ENCODE peak calls at places on chromosomes 7 and 10, in five cellular contexts. V is dorsolateral prefrontal cortex, S is right cardiac atrium, D is iPS DF 6.9, Q is cardiac muscle cell. G is an unnamed sample.

GRCh38 chr10:131577786-131578471 is 266.4 kb upstream of the TCERG1L start:
- DNase-seq in Q (no peak), S (no peak), D (no peak), V (no peak), G (no peak)

GRCh38 chr10:76287856-76288255 is 856.4 kb downstream of the LRMDA start:
- DNase-seq in Q (no peak), V (no peak), S (no peak), D (no peak), G (no peak)

GRCh38 chr7:77368974-77369373 is 47.2 kb downstream of the GSAP start:
- DNase-seq in Q (peak), V (no peak), D (no peak), S (no peak), G (no peak)

GRCh38 chr7:23530355-23530754 is 1.4 kb downstream of the TRA2A start:
- DNase-seq in S (no peak), D (no peak), V (no peak), Q (no peak), G (no peak)

GRCh38 chr10:26887611-26888215 is 27.0 kb upstream of the ABI1 start:
- DNase-seq in V (no peak), S (no peak), D (no peak), Q (no peak), G (no peak)

GRCh38 chr10:88120599-88121333 is 257.3 kb downstream of the PTEN start:
- DNase-seq in D (no peak), S (no peak), V (no peak), Q (no peak), G (no peak)

GRCh38 chr7:135179321-135179925 is 8.9 kb upstream of the CYREN start:
- DNase-seq in Q (no peak), V (no peak), S (no peak), D (no peak), G (no peak)

GRCh38 chr7:145848691-145849090 is 267.9 kb upstream of the CNTNAP2 start:
- DNase-seq in D (peak), V (no peak), Q (peak), S (no peak), G (no peak)

GRCh38 chr10:13891542-13892431 is 305.0 kb downstream of the PRPF18 start:
- DNase-seq in D (no peak), V (no peak), Q (peak), S (no peak), G (peak)

GRCh38 chr7:1040790-1041189 is 3.6 kb upstream of the GPR146 start:
- DNase-seq in S (no peak), D (no peak), Q (no peak), V (peak), G (no peak)

GRCh38 chr10:102420443-102420809 is 210 bp upstream of the FBXL15 start:
- DNase-seq in V (no peak), D (no peak), S (no peak), Q (peak), G (no peak)

GRCh38 chr10:98403812-98404504 is 11.0 kb downstream of the PYROXD2 start:
- DNase-seq in S (no peak), V (no peak), D (no peak), Q (no peak), G (no peak)

GRCh38 chr10:31554556-31554955 is 235.5 kb downstream of the ZEB1 start:
- DNase-seq in D (no peak), V (no peak), S (no peak), Q (no peak), G (no peak)

GRCh38 chr7:143396182-143396581 is 12.5 kb downstream of the EPHA1 start:
- DNase-seq in Q (no peak), S (no peak), D (no peak), V (no peak), G (no peak)

GRCh38 chr7:143398616-143399015 is 10.0 kb downstream of the EPHA1 start:
- DNase-seq in S (no peak), Q (no peak), V (no peak), D (no peak), G (no peak)

GRCh38 chr7:143397710-143398530 is 10.7 kb downstream of the EPHA1 start:
- DNase-seq in Q (no peak), V (no peak), S (no peak), D (no peak), G (no peak)

GRCh38 chr7:143395187-143396149 is 13.2 kb downstream of the EPHA1 start:
- DNase-seq in Q (no peak), D (no peak), S (peak), V (no peak), G (no peak)

GRCh38 chr7:143396625-143397556 is 11.8 kb downstream of the EPHA1 start:
- DNase-seq in Q (no peak), V (no peak), S (no peak), D (no peak), G (peak)
- H3K27ac ChIP-seq in Q (no peak), V (no peak), S (no peak), D (no peak), G (no peak)

GRCh38 chr10:51876979-51877378 is 177.6 kb upstream of the CSTF2T start:
- DNase-seq in S (no peak), V (no peak), D (no peak), Q (no peak), G (no peak)

GRCh38 chr10:51876528-51876927 is 177.1 kb upstream of the CSTF2T start:
- DNase-seq in S (no peak), D (no peak), V (no peak), Q (no peak), G (no peak)

GRCh38 chr10:51879238-51879637 is 179.8 kb upstream of the CSTF2T start:
- DNase-seq in Q (no peak), D (no peak), S (peak), V (no peak), G (no peak)

GRCh38 chr10:51877636-51878035 is 178.2 kb upstream of the CSTF2T start:
- DNase-seq in D (no peak), V (no peak), Q (no peak), S (no peak), G (no peak)

DNA sequence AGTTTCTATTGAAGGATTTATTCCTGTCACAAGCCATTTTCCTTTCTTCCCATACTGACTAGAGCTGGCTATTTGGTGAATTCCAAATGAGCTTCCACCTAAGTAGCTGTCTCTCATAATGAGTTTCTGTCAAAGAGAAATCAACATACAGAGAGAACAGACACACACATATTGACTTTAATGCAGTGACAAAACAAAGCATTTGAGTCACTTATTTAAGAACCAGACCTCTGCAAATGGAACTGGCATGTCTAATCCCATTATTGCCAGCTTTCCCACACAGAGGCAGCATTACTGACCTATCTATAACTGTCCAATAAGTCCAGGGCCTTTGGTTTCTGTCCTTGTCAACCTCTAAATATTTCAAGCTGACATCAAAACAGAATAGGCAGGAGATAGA is 179.3 kb upstream of the CSTF2T start:
- DNase-seq in Q (no peak), S (no peak), D (no peak), V (no peak), G (no peak)
- H3K27ac ChIP-seq in Q (no peak), S (no peak), D (no peak), V (no peak), G (peak)

GRCh38 chr10:112984756-112985155 is 34.7 kb downstream of the TCF7L2 start:
- DNase-seq in Q (no peak), S (no peak), V (no peak), D (no peak), G (no peak)
- H3K27ac ChIP-seq in Q (no peak), S (no peak), V (no peak), D (no peak), G (no peak)

DNA sequence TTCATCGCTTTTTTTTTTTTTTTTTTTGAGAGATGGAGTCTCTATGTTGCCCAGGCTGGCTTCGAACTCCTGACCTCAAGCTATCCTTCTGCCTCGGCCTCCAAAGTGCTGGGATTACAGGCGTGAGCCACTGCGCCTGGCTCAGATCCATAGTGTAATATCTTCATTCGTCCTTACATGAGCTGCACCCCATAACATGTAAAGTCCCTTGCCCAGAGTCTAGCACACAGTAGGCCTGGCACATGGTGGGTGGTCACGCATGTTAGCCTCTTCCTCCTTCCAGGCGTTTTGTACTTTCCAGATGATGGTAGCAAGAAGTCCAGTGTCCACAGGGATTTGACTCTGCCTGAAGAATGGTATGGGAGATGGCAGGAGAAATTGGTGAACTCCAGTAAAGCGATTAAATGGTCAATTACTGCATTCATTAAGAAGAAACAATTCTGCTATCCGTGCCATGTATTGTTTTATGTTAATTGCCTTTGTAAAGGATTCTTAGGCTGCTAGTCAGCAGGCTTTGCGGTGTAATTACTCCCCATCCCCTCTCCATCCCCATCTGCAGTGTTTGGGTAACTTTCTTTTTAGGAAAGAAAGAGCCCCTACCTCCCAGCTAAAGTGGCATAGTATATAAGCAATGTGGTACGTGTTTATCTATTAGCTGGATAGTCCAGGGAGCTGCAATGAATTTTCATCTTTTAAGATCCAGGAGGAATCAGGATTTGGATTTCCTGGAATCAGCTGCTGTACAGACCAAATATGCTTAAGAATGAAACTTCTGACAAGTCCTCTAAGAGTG is 1.2 kb downstream of the TPST1 start:
- DNase-seq in S (no peak), V (no peak), Q (no peak), D (no peak), G (no peak)
- H3K27ac ChIP-seq in S (no peak), V (peak), Q (no peak), D (no peak), G (peak)

GRCh38 chr10:30454744-30455498 is 20.9 kb downstream of the MAP3K8 start:
- DNase-seq in Q (no peak), S (no peak), V (no peak), D (no peak), G (no peak)

GRCh38 chr10:30462513-30462912 is 28.5 kb downstream of the MAP3K8 start:
- DNase-seq in V (no peak), S (no peak), D (no peak), Q (no peak), G (no peak)

GRCh38 chr10:30455816-30456215 is 21.8 kb downstream of the MAP3K8 start:
- DNase-seq in V (no peak), Q (no peak), D (no peak), S (peak), G (no peak)

GRCh38 chr10:30456262-30456661 is 22.3 kb downstream of the MAP3K8 start:
- DNase-seq in D (no peak), Q (no peak), S (no peak), V (no peak), G (peak)

DNA sequence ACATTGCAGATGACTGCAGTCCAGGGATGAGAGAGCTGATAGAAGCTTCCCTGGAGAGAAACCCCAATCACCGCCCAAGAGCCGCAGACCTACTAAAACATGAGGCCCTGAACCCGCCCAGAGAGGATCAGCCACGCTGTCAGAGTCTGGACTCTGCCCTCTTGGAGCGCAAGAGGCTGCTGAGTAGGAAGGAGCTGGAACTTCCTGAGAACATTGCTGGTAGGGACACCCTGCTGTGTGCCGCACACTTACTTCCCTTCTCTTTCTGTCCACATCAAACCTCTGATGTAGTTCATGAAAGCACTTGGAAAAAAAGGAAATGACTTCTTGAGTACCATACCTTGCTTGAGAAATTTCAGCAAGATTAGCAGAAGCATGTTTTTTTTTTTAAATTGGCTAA is 25.3 kb downstream of the MAP3K8 start:
- DNase-seq in V (peak), Q (no peak), S (peak), D (no peak), G (peak)
- H3K27ac ChIP-seq in V (peak), Q (no peak), S (no peak), D (no peak), G (no peak)

GRCh38 chr10:118563373-118563890 is 32.0 kb downstream of the PRLHR start:
- DNase-seq in Q (no peak), V (no peak), S (no peak), D (no peak), G (no peak)
- H3K27ac ChIP-seq in Q (no peak), V (no peak), S (no peak), D (no peak), G (no peak)

GRCh38 chr10:92691042-92691590 is 1.4 kb downstream of the HHEX start:
- DNase-seq in V (no peak), D (peak), S (peak), Q (no peak), G (no peak)
- H3K27ac ChIP-seq in V (peak), D (no peak), S (peak), Q (no peak), G (peak)

G was measured in heart left ventricle.